ENCODE peak calls at places on chromosomes 3 and 15, in five cellular contexts. E, J, N, C and S are unnamed samples.

GRCh38 chr15:20345401-20345958 is 196.1 kb downstream of the GOLGA6L6 start:
- DNase-seq in E (peak), N (no peak), C (no peak), J (no peak), S (no peak)

GRCh38 chr15:55248895-55249294 is 40.7 kb downstream of the RAB27A start:
- DNase-seq in N (peak), J (no peak), C (no peak), E (no peak), S (no peak)

GRCh38 chr3:85783331-85783730 is 824.5 kb downstream of the CADM2 start:
- DNase-seq in C (peak), J (no peak), E (no peak), N (peak), S (no peak)

GRCh38 chr15:28886431-28887343 is 913 bp downstream of the APBA2 start:
- DNase-seq in E (no peak), C (no peak), N (no peak), J (no peak), S (no peak)

GRCh38 chr3:38843898-38844297 is 27.9 kb upstream of the SCN10A start:
- DNase-seq in C (peak), N (peak), J (peak), E (no peak), S (peak)

GRCh38 chr3:105866656-105867653 is 1.9 kb downstream of the CBLB start:
- DNase-seq in C (peak), J (peak), N (peak), E (peak), S (peak)

GRCh38 chr3:155018621-155019330 is 61.3 kb upstream of the MME start:
- DNase-seq in E (no peak), N (no peak), C (peak), J (peak), S (no peak)

GRCh38 chr3:13233487-13234154 is 160.4 kb upstream of the IQSEC1 start:
- DNase-seq in E (no peak), C (no peak), J (no peak), N (no peak), S (no peak)

GRCh38 chr3:188154758-188155574 is 1.0 kb downstream of the LPP start:
- DNase-seq in J (no peak), C (no peak), N (peak), E (no peak), S (no peak)

GRCh38 chr15:67542462-67543347 is at the start of gene MAP2K5:
- DNase-seq in J (peak), N (peak), C (peak), E (peak), S (peak)

GRCh38 chr15:53978248-53978906 is at the start of gene UNC13C:
- DNase-seq in N (peak), J (peak), C (no peak), E (no peak), S (no peak)

GRCh38 chr15:69000091-69000490 is 14.4 kb upstream of the NOX5 start:
- DNase-seq in N (no peak), C (no peak), E (no peak), J (no peak), S (no peak)

GRCh38 chr3:94772402-94772801 is 709.5 kb downstream of the NSUN3 start:
- DNase-seq in N (no peak), C (no peak), J (no peak), E (no peak), S (peak)

GRCh38 chr15:74376825-74377581 is 9.6 kb upstream of the CYP11A1 start:
- DNase-seq in J (no peak), E (no peak), N (no peak), C (no peak), S (no peak)

GRCh38 chr15:72341361-72341760 is 21.4 kb upstream of the CELF6 start:
- DNase-seq in J (no peak), N (no peak), C (no peak), E (no peak), S (peak)

GRCh38 chr3:64616953-64617352 is 70.8 kb downstream of the ADAMTS9 start:
- DNase-seq in E (no peak), N (no peak), J (no peak), C (peak), S (no peak)

GRCh38 chr15:57031605-57032004 is 113.2 kb downstream of the TCF12 start:
- DNase-seq in C (peak), N (peak), E (no peak), J (no peak), S (no peak)

GRCh38 chr3:133444071-133444774 is 44.4 kb downstream of the BFSP2 start:
- DNase-seq in J (peak), N (peak), C (no peak), E (no peak), S (peak)

GRCh38 chr15:26869628-26870027 is 2.8 kb downstream of the GABRA5 start:
- DNase-seq in N (no peak), C (no peak), E (no peak), J (no peak), S (no peak)

GRCh38 chr15:38895326-38896282 is 331.0 kb upstream of the RASGRP1 start:
- DNase-seq in C (peak), J (peak), N (peak), E (no peak), S (peak)

GRCh38 chr15:38899300-38899699 is 334.7 kb upstream of the RASGRP1 start:
- DNase-seq in J (peak), C (peak), N (no peak), E (no peak), S (peak)

GRCh38 chr15:38894260-38894948 is 329.8 kb upstream of the RASGRP1 start:
- DNase-seq in C (peak), J (peak), N (peak), E (no peak), S (peak)

GRCh38 chr15:38893920-38894259 is 329.3 kb upstream of the RASGRP1 start:
- DNase-seq in C (no peak), J (no peak), N (no peak), E (no peak), S (no peak)

GRCh38 chr15:38896652-38897051 is 332.0 kb upstream of the RASGRP1 start:
- DNase-seq in J (no peak), N (no peak), C (no peak), E (no peak), S (no peak)
- H3K27ac ChIP-seq in J (no peak), N (no peak), C (peak), E (no peak), S (no peak)

GRCh38 chr3:16140116-16140893 is 34.2 kb upstream of the GALNT15 start:
- DNase-seq in J (peak), E (no peak), C (peak), N (peak), S (peak)

GRCh38 chr3:16137977-16138376 is 36.5 kb upstream of the GALNT15 start:
- DNase-seq in N (no peak), C (no peak), E (no peak), J (no peak), S (no peak)

GRCh38 chr3:16142350-16143050 is 32.0 kb upstream of the GALNT15 start:
- DNase-seq in E (no peak), J (no peak), N (no peak), C (no peak), S (no peak)

GRCh38 chr3:16143870-16144568 is 30.5 kb upstream of the GALNT15 start:
- DNase-seq in E (no peak), J (no peak), N (no peak), C (no peak), S (peak)

GRCh38 chr3:16140894-16141285 is 33.6 kb upstream of the GALNT15 start:
- DNase-seq in E (no peak), N (no peak), C (no peak), J (no peak), S (no peak)
- H2AFZ ChIP-seq in E (no peak), N (no peak), C (peak), J (peak), S (peak)

DNA sequence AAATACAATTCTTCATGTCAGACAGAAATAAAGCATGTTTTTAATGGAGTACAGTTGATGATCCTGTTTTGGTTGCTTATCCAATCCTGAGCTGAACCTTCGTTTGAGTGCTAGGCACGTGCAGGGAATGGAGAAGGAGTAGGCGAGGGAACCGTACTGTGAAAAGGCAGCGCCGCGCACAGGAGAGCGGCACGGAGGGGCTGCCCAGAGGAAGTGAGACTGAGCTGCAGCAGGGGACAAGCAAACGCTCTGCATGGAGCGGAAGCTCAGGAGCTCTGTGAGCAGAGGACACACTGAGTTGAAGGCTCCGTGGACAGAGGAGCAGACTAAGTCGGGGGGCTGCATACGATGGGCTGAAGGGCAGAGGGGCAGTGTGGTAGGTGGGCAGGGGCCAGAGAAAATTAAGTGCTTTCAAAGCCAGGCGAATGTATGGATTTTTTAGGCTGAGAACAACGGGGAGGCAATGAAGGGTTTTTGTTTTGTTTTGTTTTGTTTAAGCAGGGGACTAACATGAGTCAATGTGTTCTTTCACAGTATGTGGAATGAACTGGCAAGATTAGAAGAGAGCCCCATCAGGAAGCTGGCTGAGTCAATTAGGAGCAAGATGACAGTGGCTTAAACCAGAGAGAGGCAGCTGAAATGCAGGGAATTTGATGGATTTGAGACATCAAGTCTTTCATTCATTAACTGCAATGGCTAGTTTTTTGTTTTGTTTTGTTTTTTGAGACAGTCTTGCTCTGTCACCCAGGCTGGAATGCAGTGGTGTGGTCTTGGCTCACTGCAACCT is 23.8 kb upstream of the TM2D3 start:
- DNase-seq in J (peak), N (peak), C (peak), E (no peak), S (peak)
- H3K9ac ChIP-seq in J (no peak), N (no peak), C (no peak), E (no peak), S (no peak)

DNA sequence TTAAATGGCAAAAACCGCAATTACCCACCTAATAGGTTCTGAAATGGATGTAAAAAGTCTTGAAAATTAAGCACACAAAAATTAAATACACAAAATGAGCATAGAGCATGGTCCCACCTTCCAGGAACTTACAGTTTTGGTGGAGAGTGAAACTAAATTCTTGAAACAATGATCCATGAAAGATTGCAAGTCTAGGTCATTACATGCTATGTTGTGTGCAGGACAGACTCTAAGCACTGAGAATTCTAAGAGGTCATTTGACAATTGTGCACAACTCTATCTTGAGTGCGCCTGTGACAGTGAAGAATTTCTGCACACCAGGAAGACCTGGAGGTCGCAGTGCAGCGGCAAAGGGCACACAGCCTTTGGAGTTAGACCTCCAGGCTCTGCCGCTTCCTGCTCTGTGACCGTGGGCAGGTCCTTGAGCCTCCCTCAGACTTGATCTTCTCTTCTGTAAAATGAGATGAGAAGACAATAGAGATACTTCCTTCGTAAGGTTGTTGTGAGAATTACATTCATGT is 153.3 kb upstream of the TPM1 start:
- DNase-seq in E (no peak), J (no peak), N (no peak), C (no peak), S (no peak)
- H3K27ac ChIP-seq in E (no peak), J (no peak), N (no peak), C (no peak), S (no peak)